ENCODE peak calls at places on chromosomes 7 and 10, in seven cellular contexts. One of them, this sample, is unnamed.

GRCh38 chr10:61628875-61629513 is 33.7 kb upstream of the CABCOCO1 start:
- DNase-seq in hepatocyte: peak; percentile 55
- DNase-seq in pancreas: no peak
- DNase-seq in effector memory CD4-positive, alpha-beta T cell: no peak
- DNase-seq in DND-41: no peak
- DNase-seq in heart right ventricle: no peak
- DNase-seq in cardiac muscle cell: peak; percentile 9
- DNase-seq in this sample: no peak

GRCh38 chr10:109852004-109852717 is 71.2 kb downstream of the XPNPEP1 start:
- DNase-seq in hepatocyte: peak; percentile 88
- DNase-seq in pancreas: peak; percentile 74
- DNase-seq in effector memory CD4-positive, alpha-beta T cell: peak; percentile 48
- DNase-seq in DND-41: peak; percentile 75
- DNase-seq in heart right ventricle: peak; percentile 69
- DNase-seq in cardiac muscle cell: peak; percentile 77
- DNase-seq in this sample: peak; percentile 71

GRCh38 chr7:112546723-112547513 is 66.1 kb downstream of the LSMEM1 start:
- DNase-seq in hepatocyte: no peak
- DNase-seq in pancreas: no peak
- DNase-seq in effector memory CD4-positive, alpha-beta T cell: no peak
- DNase-seq in DND-41: peak; percentile 13
- DNase-seq in heart right ventricle: no peak
- DNase-seq in cardiac muscle cell: no peak
- DNase-seq in this sample: no peak

GRCh38 chr10:103695584-103696005 is 159.8 kb downstream of the SH3PXD2A start:
- DNase-seq in hepatocyte: no peak
- DNase-seq in pancreas: no peak
- DNase-seq in effector memory CD4-positive, alpha-beta T cell: no peak
- DNase-seq in DND-41: no peak
- DNase-seq in heart right ventricle: no peak
- DNase-seq in cardiac muscle cell: no peak
- DNase-seq in this sample: no peak

GRCh38 chr10:26441491-26442214 is 3.5 kb downstream of the APBB1IP start:
- DNase-seq in hepatocyte: no peak
- DNase-seq in pancreas: no peak
- DNase-seq in effector memory CD4-positive, alpha-beta T cell: no peak
- DNase-seq in DND-41: no peak
- DNase-seq in heart right ventricle: no peak
- DNase-seq in cardiac muscle cell: no peak
- DNase-seq in this sample: no peak

GRCh38 chr10:133462512-133463305 is 9.0 kb downstream of the SCART1 start:
- DNase-seq in hepatocyte: no peak
- DNase-seq in pancreas: no peak
- DNase-seq in effector memory CD4-positive, alpha-beta T cell: no peak
- DNase-seq in DND-41: no peak
- DNase-seq in heart right ventricle: no peak
- DNase-seq in cardiac muscle cell: no peak
- DNase-seq in this sample: peak; percentile 42

GRCh38 chr7:17030559-17030958 is 148.8 kb upstream of the AGR3 start:
- DNase-seq in hepatocyte: no peak
- DNase-seq in pancreas: no peak
- DNase-seq in effector memory CD4-positive, alpha-beta T cell: no peak
- DNase-seq in DND-41: peak; percentile 32
- DNase-seq in heart right ventricle: no peak
- DNase-seq in cardiac muscle cell: no peak
- DNase-seq in this sample: no peak

GRCh38 chr7:74306737-74307469 is 17.7 kb downstream of the CLIP2 start:
- DNase-seq in hepatocyte: no peak
- DNase-seq in pancreas: peak; percentile 38
- DNase-seq in effector memory CD4-positive, alpha-beta T cell: no peak
- DNase-seq in DND-41: no peak
- DNase-seq in heart right ventricle: peak; percentile 52
- DNase-seq in cardiac muscle cell: no peak
- DNase-seq in this sample: no peak

GRCh38 chr7:127948936-127949335 is 82.3 kb downstream of the LRRC4 start:
- DNase-seq in hepatocyte: no peak
- DNase-seq in pancreas: no peak
- DNase-seq in effector memory CD4-positive, alpha-beta T cell: no peak
- DNase-seq in DND-41: no peak
- DNase-seq in heart right ventricle: no peak
- DNase-seq in cardiac muscle cell: no peak
- DNase-seq in this sample: no peak

GRCh38 chr10:3067859-3068179 is 471 bp downstream of the PFKP start:
- DNase-seq in hepatocyte: no peak
- DNase-seq in pancreas: no peak
- DNase-seq in effector memory CD4-positive, alpha-beta T cell: no peak
- DNase-seq in DND-41: no peak
- DNase-seq in heart right ventricle: no peak
- DNase-seq in cardiac muscle cell: no peak
- DNase-seq in this sample: no peak

GRCh38 chr7:128903621-128904361 is 6.7 kb downstream of the KCP start:
- DNase-seq in hepatocyte: no peak
- DNase-seq in pancreas: peak; percentile 13
- DNase-seq in effector memory CD4-positive, alpha-beta T cell: no peak
- DNase-seq in DND-41: no peak
- DNase-seq in heart right ventricle: no peak
- DNase-seq in cardiac muscle cell: no peak
- DNase-seq in this sample: no peak

GRCh38 chr7:3493499-3493898 is 192.4 kb downstream of the SDK1 start:
- DNase-seq in hepatocyte: peak; percentile 21
- DNase-seq in pancreas: no peak
- DNase-seq in effector memory CD4-positive, alpha-beta T cell: no peak
- DNase-seq in DND-41: no peak
- DNase-seq in heart right ventricle: no peak
- DNase-seq in cardiac muscle cell: no peak
- DNase-seq in this sample: no peak

GRCh38 chr7:70659263-70659662 is 472.7 kb upstream of the GALNT17 start:
- DNase-seq in hepatocyte: no peak
- DNase-seq in pancreas: no peak
- DNase-seq in effector memory CD4-positive, alpha-beta T cell: no peak
- DNase-seq in DND-41: no peak
- DNase-seq in heart right ventricle: no peak
- DNase-seq in cardiac muscle cell: no peak
- DNase-seq in this sample: no peak

GRCh38 chr10:112907893-112908292 is 42.2 kb upstream of the TCF7L2 start:
- DNase-seq in hepatocyte: no peak
- DNase-seq in pancreas: no peak
- DNase-seq in effector memory CD4-positive, alpha-beta T cell: no peak
- DNase-seq in DND-41: no peak
- DNase-seq in heart right ventricle: no peak
- DNase-seq in cardiac muscle cell: no peak
- DNase-seq in this sample: no peak

GRCh38 chr7:149723082-149723767 is 50.2 kb downstream of the ZNF467 start:
- DNase-seq in hepatocyte: no peak
- DNase-seq in pancreas: no peak
- DNase-seq in effector memory CD4-positive, alpha-beta T cell: no peak
- DNase-seq in DND-41: no peak
- DNase-seq in heart right ventricle: no peak
- DNase-seq in cardiac muscle cell: no peak
- DNase-seq in this sample: no peak

GRCh38 chr7:149723795-149724495 is 49.4 kb downstream of the ZNF467 start:
- DNase-seq in hepatocyte: no peak
- DNase-seq in pancreas: no peak
- DNase-seq in effector memory CD4-positive, alpha-beta T cell: no peak
- DNase-seq in DND-41: no peak
- DNase-seq in heart right ventricle: no peak
- DNase-seq in cardiac muscle cell: no peak
- DNase-seq in this sample: no peak

GRCh38 chr7:149720372-149721083 is 52.9 kb downstream of the ZNF467 start:
- DNase-seq in hepatocyte: peak; percentile 72
- DNase-seq in pancreas: peak; percentile 80
- DNase-seq in effector memory CD4-positive, alpha-beta T cell: no peak
- DNase-seq in DND-41: no peak
- DNase-seq in heart right ventricle: peak; percentile 87
- DNase-seq in cardiac muscle cell: no peak
- DNase-seq in this sample: peak; percentile 80

GRCh38 chr7:149721084-149721601 is 52.2 kb downstream of the ZNF467 start:
- DNase-seq in hepatocyte: no peak
- DNase-seq in pancreas: no peak
- DNase-seq in effector memory CD4-positive, alpha-beta T cell: no peak
- DNase-seq in DND-41: no peak
- DNase-seq in heart right ventricle: no peak
- DNase-seq in cardiac muscle cell: no peak
- DNase-seq in this sample: peak; percentile 56

DNA sequence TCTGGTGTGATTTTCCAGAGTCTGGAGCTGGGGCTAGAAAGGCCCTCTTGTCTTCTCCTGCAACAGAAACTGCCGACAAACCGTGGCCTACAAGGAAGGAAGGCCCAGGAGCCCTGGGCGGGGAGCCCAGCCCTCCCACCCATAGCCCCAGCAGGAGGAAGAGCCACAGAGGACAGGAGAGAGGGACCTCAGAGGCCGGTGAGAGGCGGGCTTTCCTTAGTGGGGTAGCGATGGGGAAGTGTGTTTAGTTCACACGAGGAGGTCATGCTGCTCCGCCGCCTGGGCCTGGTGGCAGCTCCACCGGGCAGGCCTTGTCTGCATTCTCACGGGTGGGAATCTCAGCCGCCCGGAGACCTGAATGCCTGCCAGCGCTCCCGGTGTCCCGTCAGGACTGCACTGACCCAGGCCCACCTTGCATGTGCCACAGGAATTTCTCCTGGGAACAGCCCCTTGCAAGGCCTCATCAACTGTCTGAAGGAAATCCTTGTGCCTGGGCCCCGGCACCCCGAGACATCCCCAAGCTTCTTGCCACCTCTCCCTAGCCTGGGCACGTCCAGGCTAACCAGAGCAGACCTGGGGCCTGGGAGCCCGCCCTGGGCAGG is 50.9 kb downstream of the ZNF467 start:
- DNase-seq in hepatocyte: no peak
- DNase-seq in pancreas: no peak
- DNase-seq in effector memory CD4-positive, alpha-beta T cell: no peak
- DNase-seq in DND-41: no peak
- DNase-seq in heart right ventricle: no peak
- DNase-seq in cardiac muscle cell: no peak
- DNase-seq in this sample: no peak
- H3K27ac ChIP-seq in hepatocyte: no peak overlapping the region
- H3K27ac ChIP-seq in pancreas: no peak overlapping the region
- H3K27ac ChIP-seq in effector memory CD4-positive, alpha-beta T cell: no peak overlapping the region
- H3K27ac ChIP-seq in DND-41: no peak overlapping the region
- H3K27ac ChIP-seq in heart right ventricle: no peak overlapping the region
- H3K27ac ChIP-seq in cardiac muscle cell: no peak overlapping the region
- H3K27ac ChIP-seq in this sample: peak overlapping the region; percentile 94

GRCh38 chr7:139370943-139371313 is 11.2 kb downstream of the LUC7L2 start:
- DNase-seq in hepatocyte: no peak
- DNase-seq in pancreas: no peak
- DNase-seq in effector memory CD4-positive, alpha-beta T cell: no peak
- DNase-seq in DND-41: no peak
- DNase-seq in heart right ventricle: no peak
- DNase-seq in cardiac muscle cell: no peak
- DNase-seq in this sample: no peak
- H3K4me1 ChIP-seq in hepatocyte: no peaks in the 10 kb centered on the region
- H3K4me1 ChIP-seq in pancreas: peaks cover 22% of the 10 kb centered on the region
- H3K4me1 ChIP-seq in effector memory CD4-positive, alpha-beta T cell: peaks cover 8% of the 10 kb centered on the region
- H3K4me1 ChIP-seq in DND-41: peaks cover 18% of the 10 kb centered on the region
- H3K4me1 ChIP-seq in heart right ventricle: peaks cover 95% of the 10 kb centered on the region
- H3K4me1 ChIP-seq in cardiac muscle cell: peaks cover 16% of the 10 kb centered on the region
- H3K4me1 ChIP-seq in this sample: no peaks in the 10 kb centered on the region

GRCh38 chr7:28708033-28708451 is 250.1 kb downstream of the TRIL start:
- DNase-seq in hepatocyte: peak; percentile 14
- DNase-seq in pancreas: no peak
- DNase-seq in effector memory CD4-positive, alpha-beta T cell: no peak
- DNase-seq in DND-41: no peak
- DNase-seq in heart right ventricle: no peak
- DNase-seq in cardiac muscle cell: no peak
- DNase-seq in this sample: no peak

GRCh38 chr7:28706607-28707006 is 251.5 kb downstream of the TRIL start:
- DNase-seq in hepatocyte: no peak
- DNase-seq in pancreas: no peak
- DNase-seq in effector memory CD4-positive, alpha-beta T cell: no peak
- DNase-seq in DND-41: no peak
- DNase-seq in heart right ventricle: no peak
- DNase-seq in cardiac muscle cell: no peak
- DNase-seq in this sample: no peak

GRCh38 chr7:28708458-28708951 is 249.6 kb downstream of the TRIL start:
- DNase-seq in hepatocyte: peak; percentile 37
- DNase-seq in pancreas: no peak
- DNase-seq in effector memory CD4-positive, alpha-beta T cell: no peak
- DNase-seq in DND-41: no peak
- DNase-seq in heart right ventricle: no peak
- DNase-seq in cardiac muscle cell: peak; percentile 34
- DNase-seq in this sample: no peak

GRCh38 chr7:28705350-28705749 is 252.8 kb downstream of the TRIL start:
- DNase-seq in hepatocyte: peak; percentile 25
- DNase-seq in pancreas: no peak
- DNase-seq in effector memory CD4-positive, alpha-beta T cell: no peak
- DNase-seq in DND-41: no peak
- DNase-seq in heart right ventricle: no peak
- DNase-seq in cardiac muscle cell: no peak
- DNase-seq in this sample: no peak

DNA sequence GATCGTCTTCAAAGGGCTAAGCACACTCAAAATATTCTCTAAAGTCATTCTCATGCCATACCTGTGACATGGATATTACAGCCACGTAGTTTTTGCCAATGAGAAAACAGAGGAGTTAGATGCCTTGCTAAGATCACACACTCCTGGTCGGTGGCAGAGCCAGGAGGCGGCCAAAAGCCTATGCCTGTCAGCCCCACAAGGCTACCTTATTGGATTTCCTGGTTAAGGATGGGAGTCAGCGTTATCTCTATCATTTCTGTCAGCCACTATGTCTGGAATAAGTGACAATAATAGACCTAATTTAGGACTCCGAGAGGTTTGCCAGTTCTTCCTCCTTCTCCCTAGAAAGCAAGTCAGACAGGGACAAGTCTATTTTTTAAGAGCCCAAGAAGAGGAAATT is 250.8 kb downstream of the TRIL start:
- DNase-seq in hepatocyte: no peak
- DNase-seq in pancreas: no peak
- DNase-seq in effector memory CD4-positive, alpha-beta T cell: no peak
- DNase-seq in DND-41: no peak
- DNase-seq in heart right ventricle: no peak
- DNase-seq in cardiac muscle cell: no peak
- DNase-seq in this sample: no peak
- H3K27ac ChIP-seq in hepatocyte: no peak overlapping the region
- H3K27ac ChIP-seq in pancreas: no peak overlapping the region
- H3K27ac ChIP-seq in effector memory CD4-positive, alpha-beta T cell: no peak overlapping the region
- H3K27ac ChIP-seq in DND-41: no peak overlapping the region
- H3K27ac ChIP-seq in heart right ventricle: no peak overlapping the region
- H3K27ac ChIP-seq in cardiac muscle cell: no peak overlapping the region
- H3K27ac ChIP-seq in this sample: no peak overlapping the region

GRCh38 chr10:72330059-72330426 is 24.7 kb downstream of the DNAJB12 start:
- DNase-seq in hepatocyte: peak; percentile 6
- DNase-seq in pancreas: no peak
- DNase-seq in effector memory CD4-positive, alpha-beta T cell: no peak
- DNase-seq in DND-41: no peak
- DNase-seq in heart right ventricle: no peak
- DNase-seq in cardiac muscle cell: no peak
- DNase-seq in this sample: no peak

GRCh38 chr10:72328829-72329204 is 25.9 kb downstream of the DNAJB12 start:
- DNase-seq in hepatocyte: peak; percentile 4
- DNase-seq in pancreas: no peak
- DNase-seq in effector memory CD4-positive, alpha-beta T cell: no peak
- DNase-seq in DND-41: peak; percentile 83
- DNase-seq in heart right ventricle: no peak
- DNase-seq in cardiac muscle cell: no peak
- DNase-seq in this sample: no peak

GRCh38 chr10:72329290-72330058 is 25.2 kb downstream of the DNAJB12 start:
- DNase-seq in hepatocyte: peak; percentile 4
- DNase-seq in pancreas: peak; percentile 89
- DNase-seq in effector memory CD4-positive, alpha-beta T cell: no peak
- DNase-seq in DND-41: peak; percentile 33
- DNase-seq in heart right ventricle: no peak
- DNase-seq in cardiac muscle cell: no peak
- DNase-seq in this sample: no peak

GRCh38 chr10:72331575-72332422 is 22.9 kb downstream of the DNAJB12 start:
- DNase-seq in hepatocyte: peak; percentile 88
- DNase-seq in pancreas: peak; percentile 90
- DNase-seq in effector memory CD4-positive, alpha-beta T cell: peak; percentile 78
- DNase-seq in DND-41: peak; percentile 100
- DNase-seq in heart right ventricle: peak; percentile 83
- DNase-seq in cardiac muscle cell: peak; percentile 89
- DNase-seq in this sample: peak; percentile 82

GRCh38 chr10:72328045-72328828 is 26.5 kb downstream of the DNAJB12 start:
- DNase-seq in hepatocyte: peak; percentile 82
- DNase-seq in pancreas: peak; percentile 74
- DNase-seq in effector memory CD4-positive, alpha-beta T cell: no peak
- DNase-seq in DND-41: peak; percentile 58
- DNase-seq in heart right ventricle: peak; percentile 79
- DNase-seq in cardiac muscle cell: peak; percentile 81
- DNase-seq in this sample: peak; percentile 85
- H3K4me1 ChIP-seq in hepatocyte: peaks cover 38% of the 10 kb centered on the region
- H3K4me1 ChIP-seq in pancreas: peaks cover 60% of the 10 kb centered on the region
- H3K4me1 ChIP-seq in effector memory CD4-positive, alpha-beta T cell: peaks cover 66% of the 10 kb centered on the region
- H3K4me1 ChIP-seq in DND-41: peaks cover 84% of the 10 kb centered on the region
- H3K4me1 ChIP-seq in heart right ventricle: peaks cover 82% of the 10 kb centered on the region
- H3K4me1 ChIP-seq in cardiac muscle cell: peaks cover 57% of the 10 kb centered on the region
- H3K4me1 ChIP-seq in this sample: peaks cover 79% of the 10 kb centered on the region

This sample was measured in right atrium auricular region.